ENCODE peak calls at places on chromosomes 4 and X, in four cellular contexts. B is uterus, R is heart left ventricle, P is Panc1. G is an unnamed sample.

GRCh38 chr4:8772499-8773123 is 99.0 kb downstream of the HMX1 start:
- DNase-seq in R (no peak), P (no peak), B (no peak), G (no peak)

GRCh38 chr4:127047930-127048329 is 584.8 kb upstream of the INTU start:
- DNase-seq in P (no peak), B (no peak), R (no peak), G (no peak)

GRCh38 chrX:141468940-141469339 is 115.6 kb downstream of the SPANXA1 start:
- DNase-seq in B (no peak), R (no peak), P (no peak), G (peak)

GRCh38 chrX:73859622-73860021 is 296.6 kb downstream of the CHIC1 start:
- DNase-seq in B (no peak), P (no peak), R (no peak), G (no peak)

GRCh38 chrX:11944486-11944885 is 186.4 kb downstream of the MSL3 start:
- DNase-seq in R (no peak), B (no peak), P (no peak), G (peak)

GRCh38 chr4:123606946-123607542 is 210.4 kb downstream of the SPRY1 start:
- DNase-seq in R (no peak), B (no peak), P (no peak), G (no peak)

GRCh38 chrX:119427024-119427794 is 28.1 kb downstream of the SLC25A43 start:
- DNase-seq in R (peak), B (no peak), P (no peak), G (peak)

GRCh38 chr4:75089206-75089605 is 156.3 kb downstream of the PARM1 start:
- DNase-seq in R (no peak), B (no peak), P (no peak), G (no peak)

GRCh38 chrX:154732421-154733071 is 18.3 kb downstream of the GAB3 start:
- DNase-seq in P (peak), R (no peak), B (no peak), G (peak)

GRCh38 chr4:14348506-14348905 is 653.8 kb upstream of the CPEB2 start:
- DNase-seq in R (no peak), P (no peak), B (no peak), G (peak)

GRCh38 chrX:11341274-11342256 is 48.4 kb downstream of the AMELX start:
- DNase-seq in P (no peak), R (peak), B (peak), G (peak)

GRCh38 chrX:118963159-118963558 is 11.3 kb upstream of the LONRF3 start:
- DNase-seq in P (no peak), R (no peak), B (no peak), G (no peak)

GRCh38 chrX:30219372-30219771 is 4.0 kb downstream of the MAGEB2 start:
- DNase-seq in P (no peak), R (no peak), B (no peak), G (no peak)

GRCh38 chrX:81174286-81174685 is 27.4 kb downstream of the HMGN5 start:
- DNase-seq in R (no peak), B (no peak), P (peak), G (peak)

GRCh38 chr4:2082118-2082517 is 23.0 kb downstream of the NAT8L start:
- DNase-seq in B (no peak), P (no peak), R (no peak), G (no peak)

GRCh38 chr4:38109370-38109769 is 149.2 kb downstream of the PTTG2 start:
- DNase-seq in P (no peak), B (no peak), R (no peak), G (no peak)

GRCh38 chr4:140653718-140654515 is 85.2 kb upstream of the UCP1 start:
- DNase-seq in R (no peak), B (no peak), P (no peak), G (peak)

GRCh38 chrX:154046262-154046771 is 26.6 kb upstream of the IRAK1 start:
- DNase-seq in B (peak), R (peak), P (no peak), G (peak)

GRCh38 chr4:94880976-94881375 is 123.2 kb downstream of the BMPR1B start:
- DNase-seq in R (no peak), P (no peak), B (no peak), G (peak)

GRCh38 chr4:1864076-1865008 is 6.9 kb upstream of the NSD2 start:
- DNase-seq in P (no peak), R (no peak), B (no peak), G (no peak)

GRCh38 chrX:133475521-133475920 is 60.2 kb upstream of the GPC4 start:
- DNase-seq in P (no peak), R (peak), B (peak), G (no peak)

GRCh38 chr4:1259966-1260365 is 11.0 kb upstream of the CTBP1 start:
- DNase-seq in R (no peak), B (no peak), P (no peak), G (no peak)

GRCh38 chr4:114343015-114343414 is 255.6 kb upstream of the UGT8 start:
- DNase-seq in B (no peak), P (no peak), R (no peak), G (no peak)

GRCh38 chrX:71823391-71824057 is 60.4 kb downstream of the CXorf49B start:
- DNase-seq in B (no peak), P (no peak), R (no peak), G (no peak)

GRCh38 chrX:115624916-115625315 is 63.9 kb downstream of the PLS3 start:
- DNase-seq in R (no peak), P (no peak), B (no peak), G (no peak)

GRCh38 chrX:101595739-101596419 is 21.9 kb downstream of the ARMCX6 start:
- DNase-seq in R (no peak), P (peak), B (peak), G (peak)

DNA sequence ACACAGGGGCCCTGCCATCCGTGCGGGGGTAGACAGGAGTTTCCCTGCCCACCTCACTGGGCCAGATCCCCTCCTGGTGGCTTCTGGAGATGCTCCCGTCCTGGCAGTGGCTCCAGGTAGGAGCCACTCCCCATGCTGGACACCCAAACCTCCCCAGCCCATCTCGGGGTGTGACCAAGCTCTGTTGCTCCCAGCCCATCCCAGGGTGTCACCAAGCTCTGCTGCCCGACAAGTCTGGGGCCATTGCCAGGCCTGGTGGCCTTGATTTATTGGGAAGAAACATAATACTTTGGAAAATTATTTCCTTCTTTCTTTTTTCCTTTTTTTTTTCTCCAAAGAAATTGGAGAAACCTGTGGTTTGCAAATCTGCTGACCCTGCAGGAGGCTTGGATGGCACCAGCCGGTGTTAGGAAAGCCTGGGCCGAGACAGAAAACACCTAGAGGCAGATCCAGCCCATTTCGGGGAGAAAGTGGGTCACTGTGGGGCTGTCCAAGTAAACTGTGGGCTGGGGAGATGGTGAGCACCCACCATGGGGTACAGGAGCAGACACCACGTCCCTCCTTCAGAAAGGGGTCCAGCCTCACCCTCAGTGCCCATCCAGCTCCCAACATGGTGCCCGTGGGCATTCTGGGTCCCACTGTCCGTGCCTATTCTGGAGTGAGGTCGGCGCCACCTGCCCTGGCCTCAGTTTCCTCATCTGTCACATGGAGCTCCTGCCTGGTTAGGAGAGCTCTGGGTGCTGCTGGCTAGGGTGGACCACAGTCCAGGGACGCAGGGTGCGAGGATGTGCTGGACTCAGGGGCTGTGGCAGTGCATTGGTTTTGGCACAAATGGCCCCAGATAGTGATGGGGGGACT is 59.4 kb upstream of the ADRA2C start:
- DNase-seq in R (no peak), B (no peak), P (no peak), G (no peak)
- TF ChIP-seq CTCF in R (no peak), B (no peak), P (no peak), G (no peak)

GRCh38 chrX:26778320-26778888 is 562.4 kb downstream of the MAGEB5 start:
- DNase-seq in R (no peak), P (no peak), B (no peak), G (no peak)
- TF ChIP-seq CTCF in R (no peak), P (no peak), B (no peak), G (peak)

GRCh38 chr4:65401083-65401482 is 269.2 kb downstream of the EPHA5 start:
- DNase-seq in B (no peak), P (no peak), R (no peak), G (no peak)
- TF ChIP-seq CTCF in B (no peak), P (no peak), R (peak), G (no peak)

GRCh38 chrX:8042304-8042703 is 115.1 kb upstream of the PNPLA4 start:
- DNase-seq in P (no peak), R (no peak), B (no peak), G (no peak)
- TF ChIP-seq CTCF in P (no peak), R (no peak), B (no peak), G (no peak)

DNA sequence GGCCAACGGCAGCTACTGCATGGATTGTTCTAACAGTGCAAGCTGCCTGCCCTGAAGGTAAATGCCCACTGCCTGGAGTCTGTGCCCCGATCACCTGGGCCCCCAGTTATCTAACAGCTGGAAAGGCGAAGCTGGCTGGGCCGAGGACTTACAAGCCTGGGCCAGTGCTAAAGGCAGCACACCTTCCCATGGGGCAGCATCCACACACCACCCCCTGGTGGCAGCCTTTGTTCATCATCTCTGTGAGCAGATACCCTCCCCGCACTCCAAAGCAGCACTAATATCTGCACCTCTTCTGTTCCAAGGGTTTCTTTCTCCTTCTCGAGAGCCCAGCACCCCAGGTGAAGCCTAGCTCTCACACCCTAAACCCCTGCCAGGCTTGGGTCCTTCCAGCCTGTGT is 7.6 kb downstream of the SLC2A9 start:
- DNase-seq in B (no peak), R (peak), P (no peak), G (peak)
- TF ChIP-seq CTCF in B (no peak), R (peak), P (peak), G (peak)

GRCh38 chrX:136711147-136711546 is 63.2 kb downstream of the CD40LG start:
- DNase-seq in R (peak), B (peak), P (no peak), G (peak)

GRCh38 chrX:136712631-136713030 is 64.7 kb downstream of the CD40LG start:
- DNase-seq in P (no peak), R (no peak), B (no peak), G (no peak)

GRCh38 chrX:136710324-136710951 is 62.5 kb downstream of the CD40LG start:
- DNase-seq in P (no peak), B (no peak), R (no peak), G (peak)

DNA sequence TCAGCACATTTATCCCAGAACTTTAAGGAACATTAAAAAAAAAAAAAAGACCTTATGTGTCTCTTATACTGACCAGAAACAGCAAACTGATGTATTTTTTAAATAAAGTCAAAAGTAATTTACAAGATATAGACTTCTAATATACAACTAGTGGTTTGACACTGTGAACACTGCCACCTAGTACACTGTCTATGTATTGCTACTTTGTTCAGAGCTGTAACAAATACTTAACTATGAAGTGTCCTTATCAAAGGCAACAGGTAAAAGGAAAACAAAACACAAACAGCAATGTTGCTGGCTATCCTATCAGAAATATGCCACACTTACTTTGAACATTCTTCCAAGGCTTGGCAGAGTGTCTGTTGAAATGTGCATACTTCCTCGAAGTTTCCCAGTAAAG is 60.4 kb downstream of the CD40LG start:
- DNase-seq in B (no peak), P (no peak), R (no peak), G (peak)
- TF ChIP-seq CTCF in B (no peak), P (peak), R (no peak), G (peak)

GRCh38 chr4:121277194-121278105 is 103.4 kb downstream of the QRFPR start:
- DNase-seq in B (no peak), P (peak), R (no peak), G (peak)
- TF ChIP-seq CTCF in B (no peak), P (peak), R (no peak), G (peak)

GRCh38 chr4:7594013-7594412 is 159.3 kb upstream of the PSAPL1 start:
- DNase-seq in R (no peak), B (no peak), P (no peak), G (no peak)
- TF ChIP-seq CTCF in R (no peak), B (no peak), P (no peak), G (no peak)

GRCh38 chrX:131821945-131822622 is 201.0 kb upstream of the STK26 start:
- DNase-seq in B (peak), P (no peak), R (peak), G (no peak)
- TF ChIP-seq CTCF in B (peak), P (no peak), R (peak), G (no peak)